ENCODE peak calls at places on chromosomes 7 and 10, in nine cellular contexts. N is heart left ventricle; Q is neural progenitor cell; M is lower lobe of right lung; D is adrenal gland; X is CD8-positive, alpha-beta memory T cell; E is IMR-90; R is heart right ventricle; U is WERI-Rb-1. K is an unnamed sample.
A peak's percentile ranks its signal among the peaks of the same experiment; 100 is the strongest.

GRCh38 chr10:61076572-61077114 is 132.7 kb upstream of the RHOBTB1 start:
- DNase-seq in N (no peak), Q (no peak), M (no peak), D (no peak), X (no peak), E (no peak), R (no peak), U (no peak), K (no peak)

GRCh38 chr10:26380815-26381214 is 57.3 kb upstream of the APBB1IP start:
- DNase-seq in N (no peak), Q (no peak), M (no peak), D (no peak), X (no peak), E (no peak), R (no peak), U (no peak), K (no peak)

GRCh38 chr7:149440222-149440621 is 20.6 kb downstream of the ZNF777 start:
- DNase-seq in N (no peak), Q (no peak), M (no peak), D (no peak), X (no peak), E (peak; percentile 14), R (no peak), U (no peak), K (no peak)

GRCh38 chr10:26432938-26433337 is 5.2 kb upstream of the APBB1IP start:
- DNase-seq in N (no peak), Q (no peak), M (no peak), D (no peak), X (no peak), E (no peak), R (no peak), U (no peak), K (no peak)

GRCh38 chr10:51269816-51270215 is 195.5 kb downstream of the PRKG1 start:
- DNase-seq in N (no peak), Q (no peak), M (no peak), D (no peak), X (no peak), E (peak; percentile 75), R (no peak), U (no peak), K (no peak)

GRCh38 chr7:66667023-66667728 is 38.5 kb downstream of the KCTD7 start:
- DNase-seq in N (no peak), Q (no peak), M (no peak), D (no peak), X (no peak), E (no peak), R (no peak), U (no peak), K (no peak)

GRCh38 chr7:71868797-71869196 is 543.3 kb downstream of the CALN1 start:
- DNase-seq in N (no peak), Q (no peak), M (no peak), D (no peak), X (no peak), E (no peak), R (no peak), U (no peak), K (no peak)

GRCh38 chr7:133545613-133546012 is 292.7 kb downstream of the EXOC4 start:
- DNase-seq in N (no peak), Q (no peak), M (no peak), D (no peak), X (no peak), E (peak; percentile 58), R (no peak), U (no peak), K (no peak)

GRCh38 chr7:117674617-117675016 is 194.8 kb downstream of the CFTR start:
- DNase-seq in N (no peak), Q (no peak), M (no peak), D (no peak), X (no peak), E (no peak), R (no peak), U (no peak), K (no peak)

GRCh38 chr7:157483515-157483914 is 146.7 kb downstream of the DNAJB6 start:
- DNase-seq in N (no peak), Q (no peak), M (no peak), D (no peak), X (no peak), E (no peak), R (no peak), U (no peak), K (no peak)

GRCh38 chr7:159281573-159281972 is 136.9 kb upstream of the VIPR2 start:
- DNase-seq in N (no peak), Q (no peak), M (no peak), D (no peak), X (no peak), E (no peak), R (no peak), U (no peak), K (no peak)

GRCh38 chr7:98105942-98106544 is 619 bp upstream of the LMTK2 start:
- DNase-seq in N (no peak), Q (peak; percentile 28), M (no peak), D (no peak), X (no peak), E (no peak), R (no peak), U (no peak), K (no peak)

GRCh38 chr10:124091646-124092269 is 1.6 kb downstream of the CHST15 start:
- DNase-seq in N (peak; percentile 54), Q (peak; percentile 62), M (peak; percentile 75), D (peak; percentile 44), X (no peak), E (no peak), R (peak; percentile 52), U (peak; percentile 48), K (peak; percentile 60)

GRCh38 chr10:97892961-97893360 is 43.3 kb downstream of the GOLGA7B start:
- DNase-seq in N (no peak), Q (no peak), M (no peak), D (no peak), X (no peak), E (no peak), R (no peak), U (no peak), K (no peak)

GRCh38 chr10:97896756-97897155 is 47.1 kb downstream of the GOLGA7B start:
- DNase-seq in N (no peak), Q (no peak), M (no peak), D (no peak), X (no peak), E (no peak), R (no peak), U (no peak), K (no peak)

GRCh38 chr10:97894092-97894491 is 44.4 kb downstream of the GOLGA7B start:
- DNase-seq in N (no peak), Q (no peak), M (no peak), D (no peak), X (no peak), E (no peak), R (no peak), U (no peak), K (no peak)

GRCh38 chr10:97895915-97896314 is 46.3 kb downstream of the GOLGA7B start:
- DNase-seq in N (peak; percentile 56), Q (no peak), M (no peak), D (no peak), X (no peak), E (no peak), R (no peak), U (no peak), K (no peak)

GRCh38 chr10:97895084-97895483 is 45.4 kb downstream of the GOLGA7B start:
- DNase-seq in N (no peak), Q (no peak), M (no peak), D (no peak), X (no peak), E (no peak), R (no peak), U (no peak), K (no peak)
- H3K27ac ChIP-seq in N (no peak overlapping the region), Q (no peak overlapping the region), M (no peak overlapping the region), D (no peak overlapping the region), X (no peak overlapping the region), E (no peak overlapping the region), R (no peak overlapping the region), U (no peak overlapping the region), K (no peak overlapping the region)

GRCh38 chr7:93301736-93302135 is 69.6 kb downstream of the VPS50 start:
- DNase-seq in N (no peak), Q (no peak), M (no peak), D (no peak), X (no peak), E (no peak), R (no peak), U (no peak), K (no peak)

GRCh38 chr7:93307943-93308342 is 75.8 kb downstream of the VPS50 start:
- DNase-seq in N (no peak), Q (no peak), M (no peak), D (no peak), X (no peak), E (no peak), R (no peak), U (no peak), K (no peak)

GRCh38 chr7:93310346-93310745 is 78.2 kb downstream of the VPS50 start:
- DNase-seq in N (no peak), Q (no peak), M (no peak), D (no peak), X (no peak), E (peak; percentile 50), R (no peak), U (no peak), K (no peak)

GRCh38 chr7:93307131-93307660 is 75.0 kb downstream of the VPS50 start:
- DNase-seq in N (no peak), Q (no peak), M (no peak), D (no peak), X (no peak), E (peak; percentile 86), R (no peak), U (no peak), K (no peak)
- H3K4me3 ChIP-seq in N (no peak overlapping the region), Q (no peak overlapping the region), M (no peak overlapping the region), D (no peak overlapping the region), X (no peak overlapping the region), E (no peak overlapping the region), R (no peak overlapping the region), U (no peak overlapping the region), K (no peak overlapping the region)

GRCh38 chr7:74355091-74355490 is 65.9 kb downstream of the CLIP2 start:
- DNase-seq in N (peak; percentile 43), Q (no peak), M (no peak), D (peak; percentile 72), X (no peak), E (peak; percentile 88), R (no peak), U (no peak), K (peak; percentile 42)
- H3K27ac ChIP-seq in N (no peak overlapping the region), Q (no peak overlapping the region), M (no peak overlapping the region), D (no peak overlapping the region), X (no peak overlapping the region), E (peak overlapping the region; percentile 6), R (no peak overlapping the region), U (no peak overlapping the region), K (peak overlapping the region; percentile 16)

DNA sequence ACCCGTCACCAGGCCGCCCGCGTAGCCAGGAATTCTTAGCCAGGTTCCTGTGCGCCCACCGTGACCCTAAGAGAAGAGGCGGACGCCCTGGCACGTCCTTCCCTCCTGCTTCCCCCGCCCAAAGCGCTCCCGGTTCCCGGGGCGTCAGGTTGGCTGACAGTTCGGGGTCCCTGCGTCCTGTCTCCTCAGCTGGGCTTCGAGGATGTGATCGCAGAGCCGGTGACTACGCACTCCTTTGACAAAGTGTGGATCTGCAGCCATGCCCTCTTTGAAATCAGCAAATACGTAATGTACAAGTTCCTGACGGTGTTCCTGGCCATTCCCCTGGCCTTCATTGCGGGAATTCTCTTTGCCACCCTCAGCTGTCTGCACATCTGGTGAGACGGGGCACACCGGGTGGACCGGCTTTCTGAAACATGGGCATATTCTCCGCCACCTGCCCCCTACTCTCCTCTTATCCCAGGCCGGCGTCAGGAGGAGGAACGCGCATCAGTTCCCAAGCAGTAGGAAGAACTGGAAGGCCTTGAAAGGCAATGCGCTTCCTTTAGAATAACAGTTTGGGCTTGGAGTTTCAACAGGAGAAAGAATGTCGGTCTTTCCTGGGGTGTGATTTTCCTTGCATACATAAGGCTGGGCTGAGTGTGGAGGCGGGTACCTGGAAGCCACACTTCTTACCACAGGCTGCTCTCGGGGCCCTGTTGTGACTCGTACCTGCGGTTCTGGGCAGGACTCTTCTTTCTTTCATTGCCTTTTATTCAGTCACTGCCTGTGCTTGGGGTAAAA is 724 bp downstream of the CAV2 start:
- DNase-seq in N (peak; percentile 67), Q (peak; percentile 38), M (peak; percentile 61), D (peak; percentile 24), X (no peak), E (peak; percentile 50), R (peak; percentile 49), U (peak; percentile 8), K (no peak)
- H3K4me3 ChIP-seq in N (peak overlapping the region; percentile 90), Q (peak overlapping the region; percentile 67), M (peak overlapping the region; percentile 81), D (peak overlapping the region; percentile 76), X (peak overlapping the region; percentile 15), E (peak overlapping the region; percentile 88), R (peak overlapping the region; percentile 96), U (peak overlapping the region; percentile 50), K (peak overlapping the region; percentile 76)